ENCODE peak calls at places on chromosomes 7 and 10, in five cellular contexts. B, T, Z, N and D are unnamed samples. For H3K4me1, the result is how much of the 10 kb centered on the place peaks cover.

GRCh38 chr7:44257618-44258422 is 57.0 kb downstream of the YKT6 start:
- DNase-seq in B (peak), T (peak), Z (no peak), N (no peak), D (peak)

GRCh38 chr7:92634924-92635519 is 44.8 kb upstream of the FAM133B start:
- DNase-seq in B (no peak), T (no peak), Z (no peak), N (no peak), D (no peak)

GRCh38 chr10:95201736-95202135 is 7.7 kb downstream of the ACSM6 start:
- DNase-seq in B (no peak), T (no peak), Z (no peak), N (no peak), D (no peak)

GRCh38 chr10:59877191-59877671 is 29.1 kb downstream of the CCDC6 start:
- DNase-seq in B (no peak), T (no peak), Z (no peak), N (no peak), D (no peak)

GRCh38 chr7:69699949-69700715 is 101.9 kb downstream of the AUTS2 start:
- DNase-seq in B (no peak), T (no peak), Z (no peak), N (no peak), D (no peak)

GRCh38 chr7:159084069-159084801 is 60.4 kb downstream of the VIPR2 start:
- DNase-seq in B (no peak), T (no peak), Z (peak), N (peak), D (peak)

GRCh38 chr7:155998328-155998691 is 186.0 kb upstream of the SHH start:
- DNase-seq in B (no peak), T (no peak), Z (peak), N (no peak), D (peak)

GRCh38 chr7:141737118-141737835 is 881 bp upstream of the SSBP1 start:
- DNase-seq in B (peak), T (peak), Z (no peak), N (no peak), D (peak)

GRCh38 chr7:105808703-105809590 is 67.5 kb downstream of the ATXN7L1 start:
- DNase-seq in B (no peak), T (peak), Z (no peak), N (no peak), D (peak)

GRCh38 chr10:72292223-72292691 is 18.5 kb downstream of the DDIT4 start:
- DNase-seq in B (no peak), T (peak), Z (no peak), N (no peak), D (no peak)

GRCh38 chr10:13707156-13707881 is 120.6 kb downstream of the PRPF18 start:
- DNase-seq in B (peak), T (peak), Z (peak), N (peak), D (peak)

GRCh38 chr7:138243430-138243829 is 167.2 kb downstream of the AKR1D1 start:
- DNase-seq in B (peak), T (peak), Z (no peak), N (no peak), D (no peak)

GRCh38 chr7:43490016-43490415 is 92.9 kb upstream of the STK17A start:
- DNase-seq in B (no peak), T (no peak), Z (no peak), N (no peak), D (no peak)

GRCh38 chr10:36163827-36164226 is 521.7 kb upstream of the FZD8 start:
- DNase-seq in B (no peak), T (no peak), Z (no peak), N (no peak), D (no peak)

GRCh38 chr10:1203704-1204103 is 147.5 kb downstream of the WDR37 start:
- DNase-seq in B (no peak), T (no peak), Z (no peak), N (no peak), D (no peak)

GRCh38 chr7:39745320-39745719 is 121.9 kb downstream of the RALA start:
- DNase-seq in B (no peak), T (no peak), Z (no peak), N (no peak), D (no peak)

GRCh38 chr10:65394898-65395297 is 1530.9 kb upstream of the LRRTM3 start:
- DNase-seq in B (no peak), T (no peak), Z (no peak), N (no peak), D (no peak)

GRCh38 chr10:12063483-12063818 is 5.3 kb upstream of the DHTKD1 start:
- DNase-seq in B (peak), T (no peak), Z (no peak), N (no peak), D (no peak)

GRCh38 chr7:16753932-16754571 is 497 bp downstream of the TSPAN13 start:
- DNase-seq in B (peak), T (peak), Z (peak), N (no peak), D (peak)

GRCh38 chr10:47361293-47361692 is 13.1 kb downstream of the RBP3 start:
- DNase-seq in B (peak), T (peak), Z (peak), N (no peak), D (no peak)

GRCh38 chr10:78757542-78757941 is 311.2 kb upstream of the ZMIZ1 start:
- DNase-seq in B (no peak), T (no peak), Z (no peak), N (no peak), D (no peak)

GRCh38 chr10:61981460-61981859 is 80.0 kb downstream of the ARID5B start:
- DNase-seq in B (no peak), T (no peak), Z (no peak), N (no peak), D (no peak)

GRCh38 chr7:142913051-142913450 is 20.5 kb downstream of the TRPV5 start:
- DNase-seq in B (no peak), T (no peak), Z (no peak), N (no peak), D (no peak)

GRCh38 chr7:48643420-48644013 is 280.8 kb upstream of the CDC14C start:
- DNase-seq in B (no peak), T (no peak), Z (no peak), N (no peak), D (no peak)

GRCh38 chr10:127145173-127145572 is 51.2 kb downstream of the INSYN2A start:
- DNase-seq in B (no peak), T (no peak), Z (no peak), N (no peak), D (no peak)

GRCh38 chr10:113058175-113058961 is 108.3 kb downstream of the TCF7L2 start:
- DNase-seq in B (no peak), T (no peak), Z (no peak), N (peak), D (no peak)

GRCh38 chr10:128543186-128543585 is 417.0 kb upstream of the MKI67 start:
- DNase-seq in B (no peak), T (no peak), Z (no peak), N (no peak), D (no peak)

GRCh38 chr7:26081627-26082026 is 70.4 kb upstream of the NFE2L3 start:
- DNase-seq in B (no peak), T (no peak), Z (no peak), N (no peak), D (no peak)

GRCh38 chr7:8724080-8724718 is 290.8 kb downstream of the NXPH1 start:
- DNase-seq in B (peak), T (peak), Z (no peak), N (no peak), D (no peak)

GRCh38 chr7:121449304-121449703 is 53.2 kb upstream of the FAM3C start:
- DNase-seq in B (no peak), T (no peak), Z (no peak), N (no peak), D (no peak)

GRCh38 chr10:68327889-68328786 is 3.7 kb upstream of the HNRNPH3 start:
- DNase-seq in B (no peak), T (no peak), Z (no peak), N (no peak), D (no peak)

GRCh38 chr7:21944616-21945373 is 904 bp downstream of the CDCA7L start:
- DNase-seq in B (no peak), T (peak), Z (peak), N (no peak), D (peak)

GRCh38 chr7:96589038-96589437 is 120.6 kb downstream of the SEM1 start:
- DNase-seq in B (no peak), T (no peak), Z (no peak), N (no peak), D (no peak)

GRCh38 chr7:151138541-151138910 is 29.0 kb downstream of the GBX1 start:
- DNase-seq in B (no peak), T (no peak), Z (no peak), N (peak), D (no peak)

GRCh38 chr10:32266979-32267378 is 80.0 kb downstream of the EPC1 start:
- DNase-seq in B (no peak), T (no peak), Z (no peak), N (no peak), D (no peak)

GRCh38 chr10:32269343-32270100 is 77.4 kb downstream of the EPC1 start:
- DNase-seq in B (no peak), T (no peak), Z (no peak), N (no peak), D (no peak)

GRCh38 chr10:32266566-32266965 is 80.4 kb downstream of the EPC1 start:
- DNase-seq in B (no peak), T (no peak), Z (no peak), N (no peak), D (no peak)

GRCh38 chr10:32273326-32273725 is 73.6 kb downstream of the EPC1 start:
- DNase-seq in B (no peak), T (no peak), Z (no peak), N (no peak), D (no peak)

DNA sequence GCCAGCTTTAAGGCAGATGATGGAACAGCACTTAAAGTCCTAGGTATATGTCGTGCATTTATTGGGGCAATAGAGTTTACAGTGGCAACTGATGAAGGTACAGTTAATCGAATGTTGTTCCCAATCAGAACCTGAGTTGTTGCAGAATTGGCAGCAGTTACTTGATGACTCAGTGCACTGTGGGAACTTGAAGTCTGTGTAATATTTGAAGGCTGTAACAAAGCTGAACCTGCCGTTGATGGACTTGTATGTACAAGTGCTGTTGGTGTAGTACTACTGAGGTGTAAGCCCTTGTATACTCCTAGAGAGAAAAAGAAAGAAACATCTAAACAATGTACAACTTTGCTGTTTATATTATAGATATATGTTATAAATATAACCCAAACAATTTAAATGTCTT is 75.3 kb downstream of the EPC1 start:
- DNase-seq in B (no peak), T (no peak), Z (no peak), N (no peak), D (no peak)
- H3K4me1 ChIP-seq in B (under half), T (under half), Z (under half), N (under half), D (under half)

GRCh38 chr10:125568156-125568555 is 114.8 kb downstream of the TEX36 start:
- DNase-seq in B (no peak), T (no peak), Z (no peak), N (no peak), D (no peak)
- TF ChIP-seq POLR2AphosphoS5 in B (no peak), T (no peak), Z (no peak), N (no peak), D (no peak)

GRCh38 chr10:35089641-35090161 is 440 bp downstream of the CUL2 start:
- DNase-seq in B (peak), T (no peak), Z (no peak), N (no peak), D (no peak)
- H3K27ac ChIP-seq in B (peak), T (peak), Z (peak), N (peak), D (peak)

DNA sequence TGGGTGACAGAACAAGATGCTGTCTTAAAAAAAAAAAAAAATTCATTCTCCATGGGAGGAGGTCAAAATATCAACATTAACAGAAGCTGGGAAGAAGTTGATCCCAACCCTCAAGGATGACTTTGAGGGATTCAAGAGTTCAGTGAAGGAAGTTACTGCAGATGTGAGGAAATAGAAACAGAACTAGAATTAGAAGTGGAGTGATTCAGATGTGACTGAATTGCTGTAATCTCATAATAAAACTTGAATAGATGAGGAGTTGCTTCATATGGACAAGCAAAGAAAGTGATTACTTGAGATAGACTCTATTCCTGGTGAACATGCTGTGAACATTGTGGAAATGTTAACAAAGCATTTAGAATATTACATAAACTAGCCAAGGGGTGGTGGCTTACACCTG is 19.7 kb upstream of the RPEL1 start:
- DNase-seq in B (no peak), T (no peak), Z (no peak), N (no peak), D (no peak)
- H3K4me1 ChIP-seq in B (under half), T (under half), Z (under half), N (under half), D (under half)

DNA sequence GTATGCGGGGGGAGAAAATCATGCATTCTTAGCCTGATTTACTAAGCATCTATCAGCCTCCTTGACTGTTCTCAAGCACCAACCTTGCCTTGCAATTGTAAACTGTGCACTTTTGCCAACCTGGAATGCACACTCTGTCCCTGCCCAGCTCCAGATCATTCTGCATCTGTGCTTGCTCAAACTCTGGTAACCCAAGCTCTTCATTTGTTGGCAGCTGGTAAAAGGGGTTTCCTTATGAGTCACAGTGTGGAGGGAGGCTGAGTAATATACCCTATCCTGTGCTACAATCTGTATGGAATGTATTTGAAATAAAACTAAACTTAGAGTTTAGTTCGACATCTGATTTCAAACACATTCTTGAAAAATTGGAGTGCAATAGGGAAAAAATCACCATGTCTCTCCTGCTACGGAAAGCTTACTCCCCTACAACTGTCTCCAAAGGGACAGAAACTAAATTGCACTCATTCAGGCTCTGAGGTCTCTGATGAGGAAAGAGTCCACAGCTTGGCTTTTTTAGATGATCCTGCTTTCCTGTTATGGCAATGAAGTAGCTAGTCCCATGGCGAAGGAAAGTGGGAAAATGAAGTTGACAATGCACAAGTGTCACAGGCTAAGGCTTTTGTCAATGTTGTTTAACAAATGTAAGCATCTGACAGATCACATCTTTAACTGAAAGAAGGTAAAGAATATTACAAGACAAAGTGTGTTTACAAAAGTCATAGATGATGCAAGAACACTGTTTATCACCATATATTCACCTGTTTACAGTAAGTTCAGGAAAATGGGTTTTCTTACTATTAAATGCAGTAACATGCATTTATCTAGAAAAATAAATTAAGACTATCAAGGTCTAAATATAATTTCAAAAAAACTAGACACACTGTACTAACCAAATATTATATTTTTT is 61.9 kb downstream of the TES start:
- DNase-seq in B (no peak), T (no peak), Z (no peak), N (peak), D (peak)
- TF ChIP-seq POLR2AphosphoS5 in B (no peak), T (peak), Z (peak), N (peak), D (peak)

GRCh38 chr10:34195364-34196057 is 619.6 kb downstream of the PARD3 start:
- DNase-seq in B (no peak), T (no peak), Z (no peak), N (no peak), D (no peak)
- H3K27ac ChIP-seq in B (no peak), T (no peak), Z (no peak), N (no peak), D (peak)

DNA sequence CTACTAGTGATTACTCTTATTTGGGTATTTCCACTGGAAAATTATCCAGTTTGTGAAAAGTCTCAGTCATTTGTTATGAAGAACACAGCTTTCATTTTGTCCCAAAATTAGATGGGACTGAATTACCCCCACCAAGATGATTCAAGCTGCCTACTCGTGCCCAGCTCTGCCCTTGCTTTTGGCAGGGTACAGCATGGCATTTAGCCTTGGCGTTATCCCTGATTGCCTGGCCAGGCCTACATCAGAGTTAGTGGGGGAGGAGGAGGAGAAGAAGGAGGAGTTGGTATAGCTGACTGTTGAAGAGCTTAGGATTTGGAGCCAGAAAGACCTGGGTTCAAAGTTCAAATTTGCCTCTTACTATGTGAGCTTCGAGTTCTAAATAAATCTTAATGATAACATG is 47.4 kb downstream of the MTURN start:
- DNase-seq in B (no peak), T (no peak), Z (no peak), N (no peak), D (no peak)
- H3K4me1 ChIP-seq in B (under half), T (half or more), Z (under half), N (under half), D (under half)

DNA sequence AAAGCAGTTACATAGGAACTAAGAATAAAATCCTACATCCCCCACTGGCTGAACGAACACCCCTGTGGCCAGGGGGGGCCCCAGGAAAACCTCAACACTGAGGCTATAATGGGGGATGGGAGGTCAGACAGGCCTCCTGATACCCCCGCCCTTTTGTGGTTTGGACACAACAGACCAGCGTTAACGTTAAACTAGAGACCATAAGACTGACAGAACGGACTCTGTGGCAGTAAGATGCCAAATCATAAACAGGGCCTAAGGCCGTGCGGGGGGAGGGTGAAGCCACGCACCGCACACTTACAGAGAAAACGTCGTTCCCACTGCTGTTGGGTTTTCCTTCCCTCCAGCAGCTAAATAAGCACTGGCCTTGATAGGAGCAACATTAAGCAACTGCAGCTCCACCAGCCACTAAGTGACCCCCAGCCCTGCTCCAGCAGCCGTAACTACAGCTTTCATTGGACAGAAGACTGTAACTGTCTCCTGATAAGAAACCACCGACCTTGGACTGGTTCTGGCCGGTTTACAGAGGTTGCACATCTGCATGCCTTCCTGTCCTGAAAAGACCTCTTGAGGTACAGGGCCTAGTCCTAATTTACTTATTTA is 3.4 kb upstream of the PPP2R2D start:
- DNase-seq in B (peak), T (no peak), Z (no peak), N (no peak), D (no peak)
- TF ChIP-seq POLR2AphosphoS5 in B (peak), T (no peak), Z (no peak), N (no peak), D (no peak)

DNA sequence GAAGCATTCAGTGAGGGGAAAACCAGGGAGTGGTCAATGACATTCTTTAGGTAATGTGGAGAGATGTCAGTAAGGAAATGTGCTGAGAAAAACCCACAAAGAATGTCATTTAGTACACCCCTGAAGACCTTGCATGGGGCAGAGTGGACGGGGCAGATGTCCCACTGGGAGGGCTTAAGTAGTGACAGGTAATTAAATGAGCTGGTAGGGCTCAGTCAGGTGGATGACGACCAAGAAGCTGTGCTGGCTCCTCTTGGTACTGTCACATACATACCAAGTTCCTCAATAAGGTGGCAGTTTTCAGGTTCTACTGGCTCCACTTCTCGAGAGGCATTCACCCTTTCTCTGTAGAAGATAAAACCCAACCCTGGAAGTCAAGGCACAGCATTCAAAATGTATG is 1.8 kb downstream of the PON3 start:
- DNase-seq in B (no peak), T (no peak), Z (no peak), N (no peak), D (no peak)
- H3K27ac ChIP-seq in B (no peak), T (no peak), Z (no peak), N (no peak), D (no peak)

GRCh38 chr7:6380310-6381095 is 67.3 kb downstream of the DAGLB start:
- DNase-seq in B (no peak), T (no peak), Z (no peak), N (no peak), D (no peak)

GRCh38 chr7:6376820-6377219 is 70.9 kb downstream of the DAGLB start:
- DNase-seq in B (no peak), T (no peak), Z (no peak), N (no peak), D (no peak)

GRCh38 chr7:6382797-6383196 is 65.0 kb downstream of the DAGLB start:
- DNase-seq in B (no peak), T (no peak), Z (no peak), N (no peak), D (no peak)

GRCh38 chr7:6375346-6376101 is 72.2 kb downstream of the DAGLB start:
- DNase-seq in B (no peak), T (no peak), Z (no peak), N (no peak), D (no peak)

GRCh38 chr7:6379881-6380280 is 67.9 kb downstream of the DAGLB start:
- DNase-seq in B (no peak), T (no peak), Z (no peak), N (no peak), D (no peak)
- H3K4me1 ChIP-seq in B (under half), T (half or more), Z (under half), N (half or more), D (half or more)